ENCODE peak calls at places on chromosomes 12 and 14, in five cellular contexts. R is nephron progenitor cell, J is ovary, H is Peyer's patch, P is thoracic aorta. A is an unnamed sample.

GRCh38 chr14:27390130-27390529 is 792.3 kb upstream of the NOVA1 start:
- DNase-seq in R (no peak), J (no peak), H (no peak), P (no peak), A (no peak)

GRCh38 chr12:110338754-110339153 is 57.7 kb downstream of the ATP2A2 start:
- DNase-seq in R (no peak), J (no peak), H (no peak), P (no peak), A (no peak)

GRCh38 chr12:132824053-132824452 is 4.6 kb downstream of the GOLGA3 start:
- DNase-seq in R (no peak), J (no peak), H (no peak), P (no peak), A (no peak)

GRCh38 chr12:107844312-107844921 is 69.9 kb downstream of the ASCL4 start:
- DNase-seq in R (peak; percentile 62), J (no peak), H (no peak), P (no peak), A (peak; percentile 35)

GRCh38 chr12:119804011-119804641 is 73.0 kb downstream of the CIT start:
- DNase-seq in R (peak; percentile 72), J (no peak), H (no peak), P (no peak), A (peak; percentile 60)

GRCh38 chr14:24366375-24366663 is 1.7 kb upstream of the NFATC4 start:
- DNase-seq in R (no peak), J (no peak), H (no peak), P (no peak), A (no peak)

GRCh38 chr14:59215353-59215752 is 26.9 kb downstream of the DAAM1 start:
- DNase-seq in R (no peak), J (peak; percentile 36), H (no peak), P (peak; percentile 18), A (no peak)

GRCh38 chr12:108495054-108495453 is 20.0 kb upstream of the FICD start:
- DNase-seq in R (peak; percentile 48), J (no peak), H (no peak), P (no peak), A (peak; percentile 63)

GRCh38 chr12:106030210-106031175 is 108.3 kb downstream of the NUAK1 start:
- DNase-seq in R (no peak), J (no peak), H (no peak), P (no peak), A (no peak)

GRCh38 chr14:78836777-78837176 is 666.6 kb downstream of the NRXN3 start:
- DNase-seq in R (peak; percentile 71), J (no peak), H (no peak), P (no peak), A (peak; percentile 78)

GRCh38 chr12:40011775-40012129 is 94.1 kb downstream of the SLC2A13 start:
- DNase-seq in R (no peak), J (no peak), H (no peak), P (no peak), A (no peak)

GRCh38 chr12:4027412-4027811 is 154.2 kb upstream of the PARP11 start:
- DNase-seq in R (no peak), J (no peak), H (peak; percentile 44), P (no peak), A (no peak)

GRCh38 chr14:104568620-104569019 is 10.9 kb upstream of the C14orf180 start:
- DNase-seq in R (no peak), J (no peak), H (no peak), P (no peak), A (no peak)

GRCh38 chr12:33609910-33610309 is 170.3 kb upstream of the SYT10 start:
- DNase-seq in R (no peak), J (no peak), H (no peak), P (no peak), A (no peak)

GRCh38 chr12:8780389-8780788 is 42.0 kb upstream of the A2ML1 start:
- DNase-seq in R (no peak), J (no peak), H (no peak), P (no peak), A (peak; percentile 17)

GRCh38 chr14:36503771-36504741 is 16.0 kb downstream of the NKX2-1 start:
- DNase-seq in R (no peak), J (no peak), H (no peak), P (no peak), A (no peak)

GRCh38 chr14:33777651-33778050 is 173.2 kb downstream of the EGLN3 start:
- DNase-seq in R (no peak), J (no peak), H (no peak), P (no peak), A (no peak)

GRCh38 chr12:22539055-22539454 is 5.3 kb downstream of the C2CD5 start:
- DNase-seq in R (no peak), J (no peak), H (no peak), P (no peak), A (no peak)

GRCh38 chr14:95685978-95686922 is at the start of gene TCL1B:
- DNase-seq in R (peak; percentile 18), J (no peak), H (no peak), P (no peak), A (no peak)

GRCh38 chr12:93146278-93146939 is 217.3 kb upstream of the EEA1 start:
- DNase-seq in R (no peak), J (no peak), H (no peak), P (no peak), A (no peak)

GRCh38 chr14:68392393-68393085 is 400.3 kb downstream of the ZFP36L1 start:
- DNase-seq in R (no peak), J (peak; percentile 71), H (no peak), P (no peak), A (no peak)

GRCh38 chr12:108193922-108194321 is 64.8 kb downstream of the WSCD2 start:
- DNase-seq in R (peak; percentile 57), J (no peak), H (no peak), P (no peak), A (peak; percentile 49)

GRCh38 chr12:69987453-69988102 is 162.6 kb downstream of the MYRFL start:
- DNase-seq in R (no peak), J (no peak), H (no peak), P (peak; percentile 42), A (no peak)

GRCh38 chr12:627863-628805 is 35.1 kb downstream of the NINJ2 start:
- DNase-seq in R (peak; percentile 26), J (no peak), H (no peak), P (no peak), A (no peak)

GRCh38 chr12:31590730-31591307 is at the start of gene DENND5B:
- DNase-seq in R (peak; percentile 90), J (peak; percentile 86), H (peak; percentile 69), P (no peak), A (peak; percentile 78)

GRCh38 chr14:104735830-104736642 is 12.0 kb downstream of the ADSS1 start:
- DNase-seq in R (no peak), J (peak; percentile 62), H (peak; percentile 25), P (peak; percentile 71), A (peak; percentile 53)

GRCh38 chr12:63070709-63071108 is 80.3 kb downstream of the AVPR1A start:
- DNase-seq in R (no peak), J (no peak), H (no peak), P (no peak), A (no peak)

GRCh38 chr14:93301821-93302447 is 30.9 kb downstream of the BTBD7 start:
- DNase-seq in R (no peak), J (no peak), H (no peak), P (no peak), A (no peak)

GRCh38 chr14:94447986-94448808 is 4.4 kb downstream of the SERPINA11 start:
- DNase-seq in R (no peak), J (no peak), H (no peak), P (no peak), A (no peak)

GRCh38 chr12:13114251-13115052 is 11.0 kb upstream of the GSG1 start:
- DNase-seq in R (peak; percentile 26), J (no peak), H (no peak), P (no peak), A (no peak)

GRCh38 chr12:64990991-64991570 is 130.0 kb downstream of the WIF1 start:
- DNase-seq in R (no peak), J (no peak), H (no peak), P (no peak), A (no peak)

GRCh38 chr12:2057041-2057792 is 4.4 kb downstream of the CACNA1C start:
- DNase-seq in R (peak; percentile 88), J (peak; percentile 63), H (peak; percentile 48), P (no peak), A (peak; percentile 92)

GRCh38 chr14:75993567-75994041 is 8.0 kb downstream of the IFT43 start:
- DNase-seq in R (no peak), J (no peak), H (no peak), P (no peak), A (no peak)

GRCh38 chr12:10722905-10723866 is at the start of gene YBX3:
- DNase-seq in R (peak; percentile 76), J (peak; percentile 91), H (peak; percentile 47), P (peak; percentile 50), A (peak; percentile 75)

GRCh38 chr14:76911473-76911872 is 85.3 kb downstream of the LRRC74A start:
- DNase-seq in R (no peak), J (no peak), H (no peak), P (no peak), A (no peak)

GRCh38 chr14:54931598-54932340 is 29.1 kb upstream of the GCH1 start:
- DNase-seq in R (no peak), J (no peak), H (no peak), P (no peak), A (no peak)

GRCh38 chr14:24339284-24340151 is at the start of gene RIPK3:
- DNase-seq in R (peak; percentile 66), J (no peak), H (peak; percentile 84), P (no peak), A (no peak)

GRCh38 chr12:13099910-13100609 is 3.4 kb downstream of the GSG1 start:
- DNase-seq in R (no peak), J (no peak), H (no peak), P (no peak), A (peak; percentile 20)

GRCh38 chr14:32043624-32044023 is 33.5 kb upstream of the ARHGAP5 start:
- DNase-seq in R (no peak), J (no peak), H (no peak), P (no peak), A (no peak)

GRCh38 chr14:70585221-70585620 is 15.2 kb downstream of the MED6 start:
- DNase-seq in R (no peak), J (no peak), H (no peak), P (no peak), A (no peak)
- TF ChIP-seq CTCF in R (no peak), J (no peak), H (no peak), P (no peak), A (no peak)

GRCh38 chr14:72634910-72635647 is 258.8 kb downstream of the DPF3 start:
- DNase-seq in R (no peak), J (no peak), H (no peak), P (no peak), A (no peak)
- TF ChIP-seq CTCF in R (no peak), J (no peak), H (no peak), P (no peak), A (no peak)

GRCh38 chr12:75511116-75512048 is at the start of gene KRR1:
- DNase-seq in R (peak; percentile 81), J (peak; percentile 92), H (peak; percentile 88), P (peak; percentile 76), A (peak; percentile 82)
- TF ChIP-seq CTCF in R (no peak), J (peak; percentile 10), H (peak; percentile 34), P (no peak), A (peak; percentile 16)

GRCh38 chr14:61203059-61203753 is 77.9 kb downstream of the TMEM30B start:
- DNase-seq in R (peak; percentile 22), J (no peak), H (no peak), P (no peak), A (no peak)
- TF ChIP-seq CTCF in R (no peak), J (no peak), H (no peak), P (no peak), A (no peak)